ENCODE peak calls at places on chromosomes 3 and 15, in four cellular contexts. C, F, N and K are unnamed samples.

GRCh38 chr3:126528800-126529541 is 5.0 kb downstream of the CHST13 start:
- DNase-seq in C (peak), F (peak), N (no peak), K (no peak)

GRCh38 chr15:26235148-26235769 is 372.1 kb upstream of the ATP10A start:
- DNase-seq in C (peak), F (no peak), N (no peak), K (no peak)

GRCh38 chr3:186137051-186137685 is 28.3 kb upstream of the ETV5 start:
- DNase-seq in C (no peak), F (no peak), N (no peak), K (no peak)

GRCh38 chr3:100047455-100048141 is 66.7 kb downstream of the FILIP1L start:
- DNase-seq in C (no peak), F (peak), N (no peak), K (peak)

GRCh38 chr3:55817177-55817576 is 330.1 kb upstream of the WNT5A start:
- DNase-seq in C (no peak), F (no peak), N (no peak), K (no peak)

GRCh38 chr3:38479431-38480092 is 16.6 kb upstream of the EXOG start:
- DNase-seq in C (peak), F (peak), N (peak), K (no peak)

GRCh38 chr3:62611541-62612240 is 238.3 kb upstream of the FEZF2 start:
- DNase-seq in C (no peak), F (no peak), N (no peak), K (no peak)

GRCh38 chr3:107992976-107993684 is 97.7 kb downstream of the CD47 start:
- DNase-seq in C (no peak), F (no peak), N (no peak), K (no peak)

GRCh38 chr15:63367390-63367789 is 14.3 kb downstream of the CA12 start:
- DNase-seq in C (no peak), F (no peak), N (no peak), K (no peak)

GRCh38 chr3:188916934-188917391 is 254.8 kb upstream of the TPRG1 start:
- DNase-seq in C (no peak), F (no peak), N (no peak), K (no peak)

GRCh38 chr15:33209575-33210519 is 15.3 kb upstream of the FMN1 start:
- DNase-seq in C (no peak), F (no peak), N (no peak), K (no peak)

GRCh38 chr3:59408047-59408624 is 358.3 kb upstream of the CFAP20DC start:
- DNase-seq in C (no peak), F (no peak), N (no peak), K (no peak)

GRCh38 chr3:157122116-157122515 is 37.8 kb downstream of the CCNL1 start:
- DNase-seq in C (no peak), F (peak), N (no peak), K (peak)

GRCh38 chr15:68812596-68813548 is 7.8 kb downstream of the ANP32A start:
- DNase-seq in C (no peak), F (no peak), N (no peak), K (no peak)

GRCh38 chr15:98953000-98953776 is 54.4 kb downstream of the PGPEP1L start:
- DNase-seq in C (no peak), F (no peak), N (no peak), K (no peak)

GRCh38 chr3:150232992-150233451 is 175.1 kb upstream of the TSC22D2 start:
- DNase-seq in C (no peak), F (no peak), N (no peak), K (no peak)

GRCh38 chr3:126130981-126131750 is 47.2 kb upstream of the SLC41A3 start:
- DNase-seq in C (peak), F (no peak), N (no peak), K (no peak)

GRCh38 chr3:76570436-76571057 is 469.4 kb upstream of the ROBO2 start:
- DNase-seq in C (peak), F (no peak), N (peak), K (no peak)

DNA sequence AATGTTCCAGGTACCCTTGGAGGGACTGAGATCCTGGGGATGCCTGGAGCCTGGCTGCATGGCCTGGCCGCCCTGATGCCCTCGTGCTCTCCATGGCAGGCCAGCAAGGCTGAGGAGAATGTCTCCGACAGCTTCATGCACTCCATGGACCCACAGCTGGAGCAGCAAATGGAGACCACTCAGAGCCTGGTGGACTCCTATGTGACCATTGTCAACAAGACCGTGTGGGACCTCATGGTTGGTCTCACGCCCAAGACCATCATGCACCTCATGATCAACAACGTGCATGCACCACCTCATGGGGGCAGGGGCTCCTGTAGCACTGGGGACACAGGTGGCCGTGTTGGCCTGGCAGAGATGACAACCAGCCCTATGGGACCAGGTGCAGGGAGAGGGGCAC is 19.7 kb downstream of the GOLGA6A start:
- DNase-seq in C (no peak), F (no peak), N (no peak), K (no peak)
- TF ChIP-seq JUND in C (no peak), F (no peak), N (no peak), K (no peak)

GRCh38 chr3:123759311-123759710 is 124.8 kb downstream of the MYLK start:
- DNase-seq in C (no peak), F (no peak), N (no peak), K (no peak)
- TF ChIP-seq ELF1 in C (no peak), F (no peak), N (no peak), K (no peak)

DNA sequence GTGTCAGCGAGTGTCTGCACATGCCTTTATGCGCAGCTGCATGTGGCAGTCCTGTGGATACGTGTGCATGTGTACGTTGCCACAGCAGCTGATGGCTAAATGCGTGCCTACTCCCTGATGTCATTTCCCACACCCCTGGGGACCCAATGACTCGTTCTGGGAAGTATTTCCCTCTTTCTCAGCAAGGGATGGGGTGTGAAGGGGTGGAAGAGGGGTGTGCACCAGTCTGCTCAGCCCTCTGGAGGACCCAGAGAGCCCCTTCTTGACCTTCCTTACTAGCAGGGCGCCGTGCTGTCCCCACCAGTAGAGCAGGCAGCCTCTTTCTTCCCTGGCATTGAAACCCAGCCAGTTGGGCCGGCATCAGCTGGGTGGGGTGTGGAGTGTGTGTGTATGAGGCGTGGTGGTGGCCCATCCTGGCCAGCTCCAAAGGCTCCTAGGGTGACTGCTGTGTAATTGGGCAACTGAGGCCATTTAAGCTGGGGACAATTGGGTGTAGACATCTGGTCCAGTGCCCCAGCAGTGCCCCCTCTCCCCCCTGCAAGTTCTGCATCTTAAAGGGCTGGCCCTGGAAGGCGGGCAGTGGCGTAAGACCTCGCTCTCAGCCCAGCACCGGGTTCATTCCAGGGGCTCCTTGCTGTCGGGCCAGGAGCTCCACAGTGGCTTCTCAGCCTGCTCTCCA is 19.2 kb downstream of the SNX33 start:
- DNase-seq in C (no peak), F (peak), N (no peak), K (peak)
- TF ChIP-seq JUND in C (peak), F (no peak), N (no peak), K (no peak)

GRCh38 chr15:82138306-82138705 is 92.5 kb upstream of the MEX3B start:
- DNase-seq in C (no peak), F (no peak), N (no peak), K (no peak)

GRCh38 chr15:82143390-82144047 is 97.7 kb upstream of the MEX3B start:
- DNase-seq in C (no peak), F (no peak), N (no peak), K (no peak)

GRCh38 chr15:82137261-82137660 is 91.4 kb upstream of the MEX3B start:
- DNase-seq in C (no peak), F (no peak), N (no peak), K (no peak)

GRCh38 chr15:82140859-82141258 is 95.0 kb upstream of the MEX3B start:
- DNase-seq in C (no peak), F (no peak), N (no peak), K (no peak)

GRCh38 chr15:82139823-82140268 is 94.0 kb upstream of the MEX3B start:
- DNase-seq in C (peak), F (peak), N (peak), K (peak)
- TF ChIP-seq ELF1 in C (no peak), F (no peak), N (no peak), K (no peak)

DNA sequence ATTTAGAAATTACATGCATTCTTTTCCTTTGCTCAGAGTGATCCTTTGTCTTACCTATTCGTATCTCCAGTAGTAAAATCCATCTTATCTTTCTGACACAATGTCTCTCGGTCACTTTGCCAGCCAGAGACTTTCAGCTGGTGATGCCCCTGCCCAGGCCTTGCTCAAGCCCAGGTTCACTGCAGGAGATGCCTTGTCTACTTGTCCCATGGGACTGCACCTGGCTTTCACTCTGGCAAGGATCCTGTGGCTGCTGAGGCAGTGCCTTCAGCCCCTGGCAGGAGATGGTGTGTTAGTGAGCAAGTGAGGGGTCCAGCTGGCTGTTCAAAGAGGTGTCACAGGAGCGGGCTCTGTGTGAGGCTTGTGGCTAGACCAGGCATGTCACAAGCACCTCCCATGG is 1268.9 kb downstream of the OTOL1 start:
- DNase-seq in C (no peak), F (no peak), N (no peak), K (no peak)
- TF ChIP-seq JUND in C (no peak), F (no peak), N (no peak), K (no peak)

DNA sequence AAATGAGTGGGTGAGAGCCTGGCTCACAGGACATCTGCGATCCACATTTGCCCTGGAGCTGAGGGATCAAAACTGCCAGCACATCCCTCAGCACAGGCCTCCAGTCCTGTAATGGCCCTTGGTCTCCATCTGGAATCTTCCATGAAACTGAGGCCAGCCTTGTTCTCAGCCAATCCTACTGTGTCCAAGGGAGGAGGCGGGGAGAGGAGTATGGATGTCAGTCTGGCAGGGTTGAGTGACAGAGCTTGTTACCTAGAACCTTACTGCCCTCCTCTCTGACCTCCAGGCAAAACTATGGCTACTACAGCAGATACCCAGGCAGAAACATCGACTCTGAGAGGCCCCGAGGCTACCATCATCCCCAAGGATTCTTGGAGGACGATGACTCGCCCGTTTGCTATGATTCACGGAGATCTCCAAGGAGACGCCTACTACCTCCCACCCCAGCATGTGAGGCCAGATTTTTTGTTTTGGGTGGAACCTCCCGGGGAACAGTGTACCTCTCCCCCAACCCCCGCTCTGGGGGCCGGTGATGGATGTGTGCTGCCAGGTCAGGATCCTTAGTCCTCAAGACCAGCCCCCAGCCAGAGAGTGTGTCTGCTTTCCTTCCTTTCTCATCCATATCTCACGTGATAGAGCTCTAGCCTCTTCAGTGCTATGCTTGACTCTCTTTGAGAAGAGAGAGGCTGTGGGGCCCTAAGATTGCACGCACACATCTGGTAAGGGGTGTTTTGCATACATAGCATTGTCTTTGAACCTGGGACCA is 41.3 kb downstream of the CHDH start:
- DNase-seq in C (peak), F (no peak), N (no peak), K (peak)
- TF ChIP-seq ELF1 in C (no peak), F (no peak), N (no peak), K (no peak)

GRCh38 chr15:52257734-52258062 is 37.9 kb downstream of the MYO5C start:
- DNase-seq in C (no peak), F (no peak), N (no peak), K (no peak)
- TF ChIP-seq JUND in C (no peak), F (no peak), N (no peak), K (no peak)